ENCODE peak calls at places on chromosomes 12 and 14, in nine cellular contexts. D is small intestine; S is A549; J is CD8-positive, alpha-beta T cell; P is CD4-positive, alpha-beta memory T cell; B is uterus; W is esophagus squamous epithelium; L is lower lobe of right lung; R is heart right ventricle. V is an unnamed sample.

GRCh38 chr14:80587096-80587724 is 354.3 kb downstream of the CEP128 start:
- DNase-seq in L (no peak), S (no peak), B (no peak), R (no peak), J (no peak), W (no peak), D (peak; percentile 18), P (peak; percentile 13), V (no peak)

GRCh38 chr12:10364839-10365681 is 24.8 kb downstream of the KLRK1 start:
- DNase-seq in S (peak; percentile 35), L (peak; percentile 52), B (peak; percentile 83), D (peak; percentile 94), J (peak; percentile 58), R (peak; percentile 22), W (peak; percentile 7), P (peak; percentile 71), V (peak; percentile 71)

GRCh38 chr14:68688872-68689371 is 103.9 kb downstream of the ZFP36L1 start:
- DNase-seq in L (no peak), W (no peak), S (no peak), R (no peak), J (no peak), B (peak; percentile 59), P (no peak), D (no peak), V (no peak)

GRCh38 chr14:104383931-104384775 is 195.4 kb upstream of the C14orf180 start:
- DNase-seq in J (no peak), B (no peak), W (no peak), D (no peak), R (no peak), S (no peak), L (no peak), P (no peak), V (peak; percentile 15)

GRCh38 chr14:63893701-63894458 is 41.1 kb downstream of the SYNE2 start:
- DNase-seq in R (peak; percentile 44), W (no peak), L (no peak), S (no peak), P (no peak), J (no peak), B (peak; percentile 72), D (no peak), V (peak; percentile 56)

GRCh38 chr12:103805961-103806360 is 35.1 kb downstream of the NT5DC3 start:
- DNase-seq in L (no peak), D (no peak), R (no peak), P (no peak), W (no peak), S (no peak), J (no peak), B (no peak), V (no peak)

GRCh38 chr14:71320734-71321555 is 413.7 kb downstream of the PCNX1 start:
- DNase-seq in L (peak; percentile 81), W (no peak), B (peak; percentile 53), R (peak; percentile 72), J (peak; percentile 59), P (peak; percentile 78), S (peak; percentile 46), D (peak; percentile 70), V (peak; percentile 55)

GRCh38 chr12:1804545-1805332 is 15.6 kb upstream of the LRTM2 start:
- DNase-seq in B (peak; percentile 88), P (peak; percentile 84), S (peak; percentile 93), L (peak; percentile 92), W (no peak), D (peak; percentile 90), R (peak; percentile 86), J (peak; percentile 86), V (peak; percentile 89)

GRCh38 chr14:105203057-105203494 is 22.0 kb upstream of the NUDT14 start:
- DNase-seq in R (peak; percentile 84), P (peak; percentile 63), J (peak; percentile 70), S (peak; percentile 81), D (peak; percentile 59), W (no peak), B (peak; percentile 69), L (peak; percentile 88), V (peak; percentile 58)

GRCh38 chr14:56422703-56423213 is 156.8 kb upstream of the TMEM260 start:
- DNase-seq in W (no peak), L (peak; percentile 49), S (peak; percentile 55), R (peak; percentile 11), D (peak; percentile 60), J (no peak), P (peak; percentile 27), B (peak; percentile 53), V (no peak)

GRCh38 chr12:106089935-106090334 is 48.8 kb downstream of the NUAK1 start:
- DNase-seq in S (no peak), P (no peak), B (no peak), W (no peak), L (no peak), J (no peak), D (no peak), R (no peak), V (no peak)

GRCh38 chr12:106090586-106091411 is 48.0 kb downstream of the NUAK1 start:
- DNase-seq in R (no peak), W (no peak), L (no peak), S (no peak), D (no peak), B (peak; percentile 80), P (no peak), J (no peak), V (no peak)

GRCh38 chr12:106086696-106087095 is 52.1 kb downstream of the NUAK1 start:
- DNase-seq in R (no peak), B (no peak), J (no peak), P (no peak), W (no peak), D (no peak), S (no peak), L (no peak), V (no peak)

GRCh38 chr12:106091421-106091820 is 47.3 kb downstream of the NUAK1 start:
- DNase-seq in R (no peak), B (no peak), W (no peak), S (peak; percentile 50), J (no peak), D (no peak), L (no peak), P (no peak), V (no peak)

GRCh38 chr12:106088246-106089200 is 50.2 kb downstream of the NUAK1 start:
- DNase-seq in L (no peak), J (no peak), B (peak; percentile 61), D (no peak), P (no peak), R (no peak), W (no peak), S (no peak), V (no peak)
- H3K4me1 ChIP-seq in L (peaks cover 41% of the 10 kb centered on the region), J (no peaks in the 10 kb centered on the region), B (peaks cover 38% of the 10 kb centered on the region), D (peaks cover 2% of the 10 kb centered on the region), P (no peaks in the 10 kb centered on the region), R (peaks cover 69% of the 10 kb centered on the region), W (peaks cover 62% of the 10 kb centered on the region), S (peaks cover 75% of the 10 kb centered on the region), V (peaks cover 8% of the 10 kb centered on the region)

GRCh38 chr14:24325963-24326362 is 8.9 kb downstream of the ADCY4 start:
- DNase-seq in B (no peak), P (no peak), W (no peak), R (no peak), D (no peak), L (peak; percentile 23), S (no peak), J (no peak), V (no peak)

GRCh38 chr14:24325131-24325530 is 9.7 kb downstream of the ADCY4 start:
- DNase-seq in S (no peak), D (no peak), B (no peak), R (no peak), L (no peak), J (no peak), W (no peak), P (no peak), V (no peak)

GRCh38 chr14:24329736-24330135 is 5.1 kb downstream of the ADCY4 start:
- DNase-seq in W (no peak), B (no peak), L (peak; percentile 91), P (peak; percentile 71), D (peak; percentile 52), R (peak; percentile 50), J (peak; percentile 62), S (no peak), V (no peak)

GRCh38 chr14:24329073-24329663 is 5.7 kb downstream of the ADCY4 start:
- DNase-seq in W (no peak), L (no peak), S (no peak), D (no peak), P (no peak), B (no peak), R (no peak), J (no peak), V (no peak)

GRCh38 chr14:24327303-24327702 is 7.6 kb downstream of the ADCY4 start:
- DNase-seq in L (peak; percentile 45), J (no peak), S (no peak), R (no peak), B (no peak), W (no peak), D (no peak), P (no peak), V (no peak)
- H3K27ac ChIP-seq in L (no peak overlapping the region), J (no peak overlapping the region), S (no peak overlapping the region), R (no peak overlapping the region), B (no peak overlapping the region), W (no peak overlapping the region), D (no peak overlapping the region), P (no peak overlapping the region), V (no peak overlapping the region)

DNA sequence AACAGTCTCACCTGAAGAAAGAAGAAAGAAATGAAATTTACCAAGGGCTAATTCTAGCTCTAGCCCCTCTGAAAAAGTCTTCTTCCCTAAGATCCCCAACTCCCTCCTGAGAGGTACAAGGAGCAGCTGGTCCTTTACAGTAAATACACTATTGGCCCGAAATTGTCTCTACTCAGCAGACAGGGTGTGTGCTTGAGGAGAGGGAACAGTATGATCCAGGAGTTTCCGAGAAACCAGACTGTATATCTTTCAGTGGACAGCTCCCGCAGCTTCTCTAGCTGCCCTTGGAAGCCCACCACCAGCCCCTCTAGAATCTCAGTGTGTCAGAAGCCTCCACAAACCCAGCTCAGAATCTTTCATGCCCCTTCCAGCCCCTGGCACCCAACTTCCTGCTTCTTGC is 8.1 kb downstream of the GPR84 start:
- DNase-seq in D (no peak), L (no peak), W (no peak), B (no peak), J (no peak), P (no peak), S (no peak), R (no peak), V (no peak)
- H3K4me1 ChIP-seq in D (no peaks in the 10 kb centered on the region), L (peaks cover 49% of the 10 kb centered on the region), W (peaks cover 54% of the 10 kb centered on the region), B (peaks cover 18% of the 10 kb centered on the region), J (peaks cover 30% of the 10 kb centered on the region), P (peaks cover 41% of the 10 kb centered on the region), S (peaks cover 40% of the 10 kb centered on the region), R (peaks cover 37% of the 10 kb centered on the region), V (peaks cover 18% of the 10 kb centered on the region)

DNA sequence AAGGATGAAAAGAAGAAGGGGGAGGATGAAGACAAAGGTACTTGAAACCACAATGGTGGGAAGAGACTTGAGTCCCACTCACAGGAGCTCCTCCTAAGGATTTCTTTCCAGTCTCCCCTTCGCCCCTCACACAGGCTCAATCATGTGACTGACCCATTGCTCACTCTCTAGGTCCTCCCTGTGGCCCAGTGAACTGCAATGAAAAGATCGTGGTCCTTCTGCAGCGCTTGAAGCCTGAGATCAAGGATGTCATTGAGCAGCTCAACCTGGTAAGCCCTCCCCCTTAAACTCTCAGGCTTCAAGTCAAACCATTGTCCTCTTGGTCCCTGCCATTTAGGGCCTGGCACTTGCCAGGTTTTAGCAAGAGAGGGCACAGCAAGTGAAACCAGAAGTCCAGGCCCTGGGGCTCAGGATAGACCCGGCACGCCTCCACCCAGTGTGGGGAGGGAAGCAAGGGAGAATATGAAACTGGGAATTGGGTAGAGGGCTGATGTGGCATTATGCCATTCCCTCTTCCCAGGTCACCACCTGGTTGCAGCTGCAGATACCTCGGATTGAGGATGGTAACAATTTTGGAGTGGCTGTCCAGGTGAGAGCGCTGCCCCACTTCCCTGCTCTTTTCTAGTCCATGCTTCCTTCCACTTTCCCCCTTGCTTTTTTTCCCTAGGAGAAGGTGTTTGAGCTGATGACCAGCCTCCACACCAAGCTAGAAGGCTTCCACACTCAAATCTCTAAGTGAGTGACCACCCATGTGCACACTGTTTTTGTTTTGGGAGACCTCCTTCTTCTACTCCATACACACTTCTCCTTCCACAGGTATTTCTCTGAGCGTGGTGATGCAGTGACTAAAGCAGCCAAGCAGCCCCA is 1.8 kb downstream of the PSME1 start:
- DNase-seq in L (no peak), D (no peak), S (no peak), P (no peak), J (no peak), B (no peak), W (no peak), R (no peak), V (no peak)
- H3K27ac ChIP-seq in L (no peak overlapping the region), D (peak overlapping the region; percentile 97), S (no peak overlapping the region), P (peak overlapping the region; percentile 84), J (no peak overlapping the region), B (peak overlapping the region; percentile 90), W (peak overlapping the region; percentile 96), R (peak overlapping the region; percentile 5), V (peak overlapping the region; percentile 95)

V was measured in Peyer's patch.